ENCODE peak calls at places on chromosomes 16 and 17, in four cellular contexts. One of them, this sample, is unnamed. For H3K27me3, the result is how much of the 10 kb centered on the place peaks cover.

GRCh38 chr16:26019885-26020284 is 328.1 kb downstream of the HS3ST4 start:
- DNase-seq in MM.1S: no peak
- DNase-seq in Peyer's patch: no peak
- DNase-seq in cardiac muscle cell: no peak
- DNase-seq in this sample: no peak

GRCh38 chr16:27310576-27311448 is 3.0 kb upstream of the IL4R start:
- DNase-seq in Peyer's patch: no peak
- DNase-seq in cardiac muscle cell: peak
- DNase-seq in MM.1S: no peak
- DNase-seq in this sample: no peak

GRCh38 chr17:8700546-8700945 is 44.1 kb downstream of the CCDC42 start:
- DNase-seq in Peyer's patch: no peak
- DNase-seq in cardiac muscle cell: no peak
- DNase-seq in MM.1S: no peak
- DNase-seq in this sample: no peak

GRCh38 chr16:15783985-15784384 is 72.8 kb downstream of the MYH11 start:
- DNase-seq in Peyer's patch: no peak
- DNase-seq in MM.1S: no peak
- DNase-seq in cardiac muscle cell: no peak
- DNase-seq in this sample: no peak

GRCh38 chr17:63358111-63358839 is 87.8 kb downstream of the CYB561 start:
- DNase-seq in MM.1S: no peak
- DNase-seq in cardiac muscle cell: peak
- DNase-seq in Peyer's patch: no peak
- DNase-seq in this sample: no peak

GRCh38 chr16:28951410-28951943 is 740 bp downstream of the NFATC2IP start:
- DNase-seq in Peyer's patch: no peak
- DNase-seq in cardiac muscle cell: no peak
- DNase-seq in MM.1S: peak
- DNase-seq in this sample: peak

GRCh38 chr16:65658339-65659275 is 536.7 kb upstream of the CDH11 start:
- DNase-seq in cardiac muscle cell: peak
- DNase-seq in Peyer's patch: no peak
- DNase-seq in MM.1S: no peak
- DNase-seq in this sample: no peak

GRCh38 chr16:10765772-10766171 is 22.1 kb downstream of the NUBP1 start:
- DNase-seq in MM.1S: no peak
- DNase-seq in cardiac muscle cell: no peak
- DNase-seq in Peyer's patch: no peak
- DNase-seq in this sample: peak

GRCh38 chr17:52159159-52159809 is 770 bp upstream of the CA10 start:
- DNase-seq in cardiac muscle cell: no peak
- DNase-seq in MM.1S: no peak
- DNase-seq in Peyer's patch: no peak
- DNase-seq in this sample: no peak
- H3K4me3 ChIP-seq in cardiac muscle cell: no peak
- H3K4me3 ChIP-seq in MM.1S: no peak
- H3K4me3 ChIP-seq in Peyer's patch: no peak
- H3K4me3 ChIP-seq in this sample: no peak

DNA sequence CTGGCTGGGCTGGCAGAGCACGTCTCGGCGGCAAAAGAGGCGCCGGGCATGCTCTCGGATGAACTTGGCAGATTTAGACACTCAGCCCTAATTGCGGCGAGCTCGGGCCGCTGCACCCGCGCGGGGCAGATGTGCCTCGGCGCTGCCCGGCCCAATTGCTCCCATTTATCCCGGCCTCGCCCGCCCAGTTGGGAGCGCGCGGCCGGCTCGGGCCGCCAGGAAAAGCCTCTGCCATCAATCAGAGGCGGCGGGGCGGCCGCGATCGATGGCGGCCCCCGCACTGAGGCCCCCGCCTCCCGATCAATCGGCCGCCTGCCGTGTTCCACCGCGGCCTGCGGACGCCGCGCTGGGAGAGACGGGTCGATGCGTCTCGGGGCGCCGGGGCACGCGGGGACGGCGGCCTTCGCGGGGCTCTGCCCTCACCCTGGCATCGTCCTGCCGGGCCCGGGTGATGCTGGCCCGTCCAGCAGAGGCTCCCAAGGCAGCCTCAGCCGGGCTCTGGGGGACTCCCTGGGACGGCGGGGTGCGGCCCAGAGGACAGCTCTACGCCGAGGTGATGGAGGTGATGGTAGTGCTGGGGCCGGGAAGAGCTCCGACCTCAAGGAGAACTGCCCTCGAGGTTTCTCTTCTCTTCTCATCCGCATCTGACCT is 200.9 kb upstream of the N4BP1 start:
- DNase-seq in Peyer's patch: no peak
- DNase-seq in cardiac muscle cell: no peak
- DNase-seq in MM.1S: no peak
- DNase-seq in this sample: no peak
- H3K27me3 ChIP-seq in Peyer's patch: under half
- H3K27me3 ChIP-seq in cardiac muscle cell: half or more
- H3K27me3 ChIP-seq in MM.1S: under half
- H3K27me3 ChIP-seq in this sample: under half

GRCh38 chr16:47660540-47660939 is 199.4 kb downstream of the PHKB start:
- DNase-seq in MM.1S: no peak
- DNase-seq in Peyer's patch: no peak
- DNase-seq in cardiac muscle cell: no peak
- DNase-seq in this sample: no peak

GRCh38 chr16:47667956-47668355 is 206.8 kb downstream of the PHKB start:
- DNase-seq in MM.1S: no peak
- DNase-seq in cardiac muscle cell: no peak
- DNase-seq in Peyer's patch: no peak
- DNase-seq in this sample: no peak

GRCh38 chr16:47666434-47666833 is 205.3 kb downstream of the PHKB start:
- DNase-seq in MM.1S: no peak
- DNase-seq in cardiac muscle cell: no peak
- DNase-seq in Peyer's patch: no peak
- DNase-seq in this sample: no peak

GRCh38 chr16:47664653-47665325 is 203.7 kb downstream of the PHKB start:
- DNase-seq in cardiac muscle cell: no peak
- DNase-seq in MM.1S: no peak
- DNase-seq in Peyer's patch: no peak
- DNase-seq in this sample: no peak
- H3K4me3 ChIP-seq in cardiac muscle cell: no peak
- H3K4me3 ChIP-seq in MM.1S: no peak
- H3K4me3 ChIP-seq in Peyer's patch: no peak
- H3K4me3 ChIP-seq in this sample: no peak

GRCh38 chr16:71626858-71627213 is 852 bp downstream of the MARVELD3 start:
- DNase-seq in Peyer's patch: no peak
- DNase-seq in MM.1S: no peak
- DNase-seq in cardiac muscle cell: no peak
- DNase-seq in this sample: no peak

GRCh38 chr16:71623597-71623996 is 2.4 kb upstream of the MARVELD3 start:
- DNase-seq in cardiac muscle cell: no peak
- DNase-seq in MM.1S: peak
- DNase-seq in Peyer's patch: no peak
- DNase-seq in this sample: peak

GRCh38 chr16:71626018-71626857 is at the start of gene MARVELD3:
- DNase-seq in Peyer's patch: no peak
- DNase-seq in cardiac muscle cell: no peak
- DNase-seq in MM.1S: peak
- DNase-seq in this sample: peak

GRCh38 chr16:71627631-71628236 is 1.8 kb downstream of the MARVELD3 start:
- DNase-seq in cardiac muscle cell: peak
- DNase-seq in MM.1S: no peak
- DNase-seq in Peyer's patch: no peak
- DNase-seq in this sample: no peak

DNA sequence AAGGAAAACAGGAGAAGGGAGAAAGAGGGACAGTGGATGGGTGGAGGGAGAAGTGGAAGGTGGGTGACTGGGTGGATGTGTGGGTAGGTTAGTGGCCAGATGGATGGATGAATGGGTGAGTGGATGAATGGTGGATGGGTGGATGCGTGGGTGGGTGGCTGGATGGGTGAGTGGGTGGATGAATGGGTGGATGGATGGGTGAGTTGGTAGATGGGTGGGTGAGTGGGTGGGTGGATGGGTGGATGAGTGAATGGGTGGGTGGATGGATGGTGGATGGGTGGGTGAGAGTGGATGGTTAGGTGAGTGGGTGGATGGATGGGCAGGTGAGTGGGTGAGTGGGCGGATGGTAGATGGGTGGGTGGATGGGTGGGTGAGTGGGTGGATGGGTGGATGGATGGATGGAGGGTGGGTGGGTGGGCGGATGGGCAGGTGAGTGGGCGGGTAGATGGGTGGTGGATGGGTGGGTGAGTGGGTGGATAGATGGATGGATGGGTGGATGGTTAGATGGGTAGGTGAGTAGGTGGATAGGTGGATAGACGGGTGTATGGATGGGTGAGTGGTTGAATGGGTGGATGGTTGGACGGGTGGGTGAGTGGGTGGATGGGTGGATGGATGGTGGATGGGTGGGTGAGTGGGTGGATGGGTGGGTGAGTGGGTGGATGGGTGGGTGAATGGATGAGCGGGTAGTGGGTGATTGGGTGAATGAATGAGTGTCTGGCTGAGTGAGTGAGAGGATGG is 702 bp upstream of the MARVELD3 start:
- DNase-seq in cardiac muscle cell: no peak
- DNase-seq in MM.1S: no peak
- DNase-seq in Peyer's patch: no peak
- DNase-seq in this sample: no peak
- H3K27me3 ChIP-seq in cardiac muscle cell: half or more
- H3K27me3 ChIP-seq in MM.1S: under half
- H3K27me3 ChIP-seq in Peyer's patch: under half
- H3K27me3 ChIP-seq in this sample: under half

This sample was measured in CD4-positive, CD25-positive, alpha-beta regulatory T cell.